ENCODE peak calls at places on chromosomes 1 and 21, in eight cellular contexts. One of them, this sample, is unnamed.
A peak's percentile ranks its signal among the peaks of the same experiment; 100 is the strongest.

GRCh38 chr1:95427525-95427924 is 193.5 kb downstream of the RWDD3 start:
- DNase-seq in IMR-90: no peak
- DNase-seq in neural progenitor cell: no peak
- DNase-seq in fibroblast of lung: no peak
- DNase-seq in PC-3: no peak
- DNase-seq in H1: no peak
- DNase-seq in PC-9: no peak
- DNase-seq in mammary epithelial cell: no peak
- DNase-seq in this sample: no peak

GRCh38 chr21:45208627-45208951 is 79.1 kb downstream of the POFUT2 start:
- DNase-seq in IMR-90: peak; percentile 54
- DNase-seq in neural progenitor cell: no peak
- DNase-seq in fibroblast of lung: peak; percentile 57
- DNase-seq in PC-3: peak; percentile 12
- DNase-seq in H1: no peak
- DNase-seq in PC-9: no peak
- DNase-seq in mammary epithelial cell: no peak
- DNase-seq in this sample: no peak

GRCh38 chr1:233020441-233020840 is 70.0 kb downstream of the NTPCR start:
- DNase-seq in IMR-90: peak; percentile 8
- DNase-seq in neural progenitor cell: peak; percentile 73
- DNase-seq in fibroblast of lung: peak; percentile 68
- DNase-seq in PC-3: no peak
- DNase-seq in H1: no peak
- DNase-seq in PC-9: no peak
- DNase-seq in mammary epithelial cell: no peak
- DNase-seq in this sample: peak; percentile 74

GRCh38 chr1:45275054-45275453 is 51.6 kb upstream of the HPDL start:
- DNase-seq in IMR-90: no peak
- DNase-seq in neural progenitor cell: peak; percentile 20
- DNase-seq in fibroblast of lung: no peak
- DNase-seq in PC-3: no peak
- DNase-seq in H1: no peak
- DNase-seq in PC-9: no peak
- DNase-seq in mammary epithelial cell: no peak
- DNase-seq in this sample: no peak

GRCh38 chr1:6634278-6635052 is 9.8 kb downstream of the THAP3 start:
- DNase-seq in IMR-90: peak; percentile 25
- DNase-seq in neural progenitor cell: peak; percentile 59
- DNase-seq in fibroblast of lung: peak; percentile 36
- DNase-seq in PC-3: peak; percentile 64
- DNase-seq in H1: no peak
- DNase-seq in PC-9: peak; percentile 50
- DNase-seq in mammary epithelial cell: peak; percentile 16
- DNase-seq in this sample: peak; percentile 90

GRCh38 chr1:47866631-47867446 is 130.3 kb downstream of the TRABD2B start:
- DNase-seq in IMR-90: no peak
- DNase-seq in neural progenitor cell: no peak
- DNase-seq in fibroblast of lung: no peak
- DNase-seq in PC-3: no peak
- DNase-seq in H1: no peak
- DNase-seq in PC-9: no peak
- DNase-seq in mammary epithelial cell: no peak
- DNase-seq in this sample: no peak

GRCh38 chr1:24027838-24028468 is 47.8 kb upstream of the SRSF10 start:
- DNase-seq in IMR-90: peak; percentile 73
- DNase-seq in neural progenitor cell: no peak
- DNase-seq in fibroblast of lung: peak; percentile 52
- DNase-seq in PC-3: peak; percentile 74
- DNase-seq in H1: no peak
- DNase-seq in PC-9: no peak
- DNase-seq in mammary epithelial cell: peak; percentile 47
- DNase-seq in this sample: peak; percentile 93

GRCh38 chr1:44110916-44111315 is 7.7 kb upstream of the KLF17 start:
- DNase-seq in IMR-90: no peak
- DNase-seq in neural progenitor cell: no peak
- DNase-seq in fibroblast of lung: no peak
- DNase-seq in PC-3: no peak
- DNase-seq in H1: no peak
- DNase-seq in PC-9: no peak
- DNase-seq in mammary epithelial cell: no peak
- DNase-seq in this sample: no peak

GRCh38 chr1:39159224-39160036 is 45.1 kb upstream of the MACF1 start:
- DNase-seq in IMR-90: peak; percentile 48
- DNase-seq in neural progenitor cell: peak; percentile 51
- DNase-seq in fibroblast of lung: peak; percentile 89
- DNase-seq in PC-3: peak; percentile 96
- DNase-seq in H1: no peak
- DNase-seq in PC-9: peak; percentile 81
- DNase-seq in mammary epithelial cell: peak; percentile 91
- DNase-seq in this sample: no peak

GRCh38 chr1:147762233-147763024 is 2.0 kb upstream of the GJA5 start:
- DNase-seq in IMR-90: no peak
- DNase-seq in neural progenitor cell: no peak
- DNase-seq in fibroblast of lung: no peak
- DNase-seq in PC-3: peak; percentile 89
- DNase-seq in H1: no peak
- DNase-seq in PC-9: no peak
- DNase-seq in mammary epithelial cell: no peak
- DNase-seq in this sample: no peak

GRCh38 chr1:19377812-19378718 is 65.9 kb downstream of the SLC66A1 start:
- DNase-seq in IMR-90: no peak
- DNase-seq in neural progenitor cell: no peak
- DNase-seq in fibroblast of lung: peak; percentile 70
- DNase-seq in PC-3: no peak
- DNase-seq in H1: no peak
- DNase-seq in PC-9: no peak
- DNase-seq in mammary epithelial cell: no peak
- DNase-seq in this sample: no peak

GRCh38 chr1:97636941-97637340 is 283.9 kb downstream of the DPYD start:
- DNase-seq in IMR-90: no peak
- DNase-seq in neural progenitor cell: no peak
- DNase-seq in fibroblast of lung: peak; percentile 79
- DNase-seq in PC-3: no peak
- DNase-seq in H1: no peak
- DNase-seq in PC-9: no peak
- DNase-seq in mammary epithelial cell: no peak
- DNase-seq in this sample: no peak

GRCh38 chr1:241253491-241253890 is 103.5 kb downstream of the RGS7 start:
- DNase-seq in IMR-90: peak; percentile 1
- DNase-seq in neural progenitor cell: no peak
- DNase-seq in fibroblast of lung: peak; percentile 12
- DNase-seq in PC-3: peak; percentile 61
- DNase-seq in H1: no peak
- DNase-seq in PC-9: no peak
- DNase-seq in mammary epithelial cell: no peak
- DNase-seq in this sample: peak; percentile 2

GRCh38 chr1:192580351-192580962 is 4.9 kb downstream of the RGS1 start:
- DNase-seq in IMR-90: peak; percentile 68
- DNase-seq in neural progenitor cell: peak; percentile 38
- DNase-seq in fibroblast of lung: peak; percentile 68
- DNase-seq in PC-3: peak; percentile 71
- DNase-seq in H1: no peak
- DNase-seq in PC-9: peak; percentile 30
- DNase-seq in mammary epithelial cell: peak; percentile 50
- DNase-seq in this sample: no peak

GRCh38 chr1:153775432-153776311 is 465 bp downstream of the SLC27A3 start:
- DNase-seq in IMR-90: peak; percentile 50
- DNase-seq in neural progenitor cell: peak; percentile 92
- DNase-seq in fibroblast of lung: peak; percentile 60
- DNase-seq in PC-3: peak; percentile 79
- DNase-seq in H1: peak; percentile 70
- DNase-seq in PC-9: peak; percentile 76
- DNase-seq in mammary epithelial cell: peak; percentile 74
- DNase-seq in this sample: peak; percentile 89

GRCh38 chr1:113980120-113980519 is 846 bp downstream of the OLFML3 start:
- DNase-seq in IMR-90: peak; percentile 46
- DNase-seq in neural progenitor cell: no peak
- DNase-seq in fibroblast of lung: peak; percentile 25
- DNase-seq in PC-3: no peak
- DNase-seq in H1: no peak
- DNase-seq in PC-9: no peak
- DNase-seq in mammary epithelial cell: no peak
- DNase-seq in this sample: no peak

GRCh38 chr1:1761504-1762376 is 16.5 kb downstream of the NADK start:
- DNase-seq in IMR-90: no peak
- DNase-seq in neural progenitor cell: no peak
- DNase-seq in fibroblast of lung: no peak
- DNase-seq in PC-3: peak; percentile 1
- DNase-seq in H1: no peak
- DNase-seq in PC-9: no peak
- DNase-seq in mammary epithelial cell: no peak
- DNase-seq in this sample: peak; percentile 41

GRCh38 chr1:1759456-1760344 is 18.6 kb downstream of the NADK start:
- DNase-seq in IMR-90: no peak
- DNase-seq in neural progenitor cell: no peak
- DNase-seq in fibroblast of lung: no peak
- DNase-seq in PC-3: peak; percentile 6
- DNase-seq in H1: no peak
- DNase-seq in PC-9: peak; percentile 80
- DNase-seq in mammary epithelial cell: no peak
- DNase-seq in this sample: peak; percentile 21

GRCh38 chr1:1758692-1759455 is 19.4 kb downstream of the NADK start:
- DNase-seq in IMR-90: no peak
- DNase-seq in neural progenitor cell: no peak
- DNase-seq in fibroblast of lung: no peak
- DNase-seq in PC-3: peak; percentile 99
- DNase-seq in H1: no peak
- DNase-seq in PC-9: peak; percentile 99
- DNase-seq in mammary epithelial cell: peak; percentile 62
- DNase-seq in this sample: peak; percentile 46

GRCh38 chr1:1760715-1761114 is 17.6 kb downstream of the NADK start:
- DNase-seq in IMR-90: no peak
- DNase-seq in neural progenitor cell: no peak
- DNase-seq in fibroblast of lung: no peak
- DNase-seq in PC-3: peak; percentile 1
- DNase-seq in H1: no peak
- DNase-seq in PC-9: no peak
- DNase-seq in mammary epithelial cell: no peak
- DNase-seq in this sample: no peak

GRCh38 chr1:1760345-1760650 is 18.0 kb downstream of the NADK start:
- DNase-seq in IMR-90: no peak
- DNase-seq in neural progenitor cell: no peak
- DNase-seq in fibroblast of lung: no peak
- DNase-seq in PC-3: no peak
- DNase-seq in H1: no peak
- DNase-seq in PC-9: no peak
- DNase-seq in mammary epithelial cell: no peak
- DNase-seq in this sample: peak; percentile 27
- H2AFZ ChIP-seq in IMR-90: no peak overlapping the region
- H2AFZ ChIP-seq in neural progenitor cell: no peak overlapping the region
- H2AFZ ChIP-seq in fibroblast of lung: no peak overlapping the region
- H2AFZ ChIP-seq in PC-3: no peak overlapping the region
- H2AFZ ChIP-seq in H1: no peak overlapping the region
- H2AFZ ChIP-seq in PC-9: no peak overlapping the region
- H2AFZ ChIP-seq in mammary epithelial cell: no peak overlapping the region
- H2AFZ ChIP-seq in this sample: no peak overlapping the region

GRCh38 chr1:27934818-27935549 is at the start of gene SMPDL3B:
- DNase-seq in IMR-90: no peak
- DNase-seq in neural progenitor cell: peak; percentile 76
- DNase-seq in fibroblast of lung: peak; percentile 19
- DNase-seq in PC-3: peak; percentile 90
- DNase-seq in H1: peak; percentile 88
- DNase-seq in PC-9: peak; percentile 81
- DNase-seq in mammary epithelial cell: peak; percentile 63
- DNase-seq in this sample: peak; percentile 36
- TF ChIP-seq CTCF in IMR-90: no peak
- TF ChIP-seq CTCF in neural progenitor cell: peak; percentile 27
- TF ChIP-seq CTCF in fibroblast of lung: no peak
- TF ChIP-seq CTCF in PC-3: peak; percentile 31
- TF ChIP-seq CTCF in H1: peak; percentile 26
- TF ChIP-seq CTCF in PC-9: peak; percentile 31
- TF ChIP-seq CTCF in mammary epithelial cell: peak; percentile 43
- TF ChIP-seq CTCF in this sample: no peak

GRCh38 chr1:16900771-16901170 is 5.0 kb downstream of the RNU1-2 start:
- DNase-seq in IMR-90: no peak
- DNase-seq in neural progenitor cell: no peak
- DNase-seq in fibroblast of lung: no peak
- DNase-seq in PC-3: no peak
- DNase-seq in H1: no peak
- DNase-seq in PC-9: no peak
- DNase-seq in mammary epithelial cell: no peak
- DNase-seq in this sample: peak; percentile 21
- H3K9me3 ChIP-seq in IMR-90: no peaks in the 10 kb centered on the region
- H3K9me3 ChIP-seq in neural progenitor cell: no peaks in the 10 kb centered on the region
- H3K9me3 ChIP-seq in fibroblast of lung: no peaks in the 10 kb centered on the region
- H3K9me3 ChIP-seq in PC-3: no peaks in the 10 kb centered on the region
- H3K9me3 ChIP-seq in H1: no peaks in the 10 kb centered on the region
- H3K9me3 ChIP-seq in PC-9: no peaks in the 10 kb centered on the region
- H3K9me3 ChIP-seq in mammary epithelial cell: no peaks in the 10 kb centered on the region
- H3K9me3 ChIP-seq in this sample: no peaks in the 10 kb centered on the region

GRCh38 chr1:36942093-36942492 is 92.2 kb downstream of the GRIK3 start:
- DNase-seq in IMR-90: no peak
- DNase-seq in neural progenitor cell: no peak
- DNase-seq in fibroblast of lung: no peak
- DNase-seq in PC-3: no peak
- DNase-seq in H1: no peak
- DNase-seq in PC-9: no peak
- DNase-seq in mammary epithelial cell: no peak
- DNase-seq in this sample: no peak

GRCh38 chr1:36938807-36939206 is 95.5 kb downstream of the GRIK3 start:
- DNase-seq in IMR-90: no peak
- DNase-seq in neural progenitor cell: no peak
- DNase-seq in fibroblast of lung: no peak
- DNase-seq in PC-3: peak; percentile 22
- DNase-seq in H1: no peak
- DNase-seq in PC-9: no peak
- DNase-seq in mammary epithelial cell: no peak
- DNase-seq in this sample: no peak

GRCh38 chr1:36941579-36941978 is 92.7 kb downstream of the GRIK3 start:
- DNase-seq in IMR-90: no peak
- DNase-seq in neural progenitor cell: peak; percentile 33
- DNase-seq in fibroblast of lung: no peak
- DNase-seq in PC-3: no peak
- DNase-seq in H1: no peak
- DNase-seq in PC-9: no peak
- DNase-seq in mammary epithelial cell: no peak
- DNase-seq in this sample: no peak

GRCh38 chr1:36934061-36934460 is 100.3 kb downstream of the GRIK3 start:
- DNase-seq in IMR-90: no peak
- DNase-seq in neural progenitor cell: no peak
- DNase-seq in fibroblast of lung: no peak
- DNase-seq in PC-3: no peak
- DNase-seq in H1: no peak
- DNase-seq in PC-9: no peak
- DNase-seq in mammary epithelial cell: no peak
- DNase-seq in this sample: no peak

DNA sequence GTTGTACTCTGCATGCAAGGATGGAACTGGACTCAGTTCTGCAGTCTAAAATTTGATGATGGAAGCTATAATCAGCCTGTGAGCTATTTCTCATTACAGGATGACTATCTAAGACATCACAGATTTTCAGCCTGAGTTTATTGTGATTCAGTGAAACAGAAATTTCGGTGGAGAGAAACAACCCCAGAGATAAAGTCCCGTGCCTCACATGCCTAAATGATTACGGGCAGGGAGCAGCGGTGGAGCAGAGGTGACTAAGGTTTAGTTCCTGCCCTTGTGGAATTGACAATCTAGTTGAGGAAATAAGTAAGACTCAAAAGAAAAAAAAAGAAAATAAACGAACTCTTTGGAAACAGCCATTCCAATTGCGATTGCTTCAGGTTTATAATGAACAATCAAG is 96.9 kb downstream of the GRIK3 start:
- DNase-seq in IMR-90: no peak
- DNase-seq in neural progenitor cell: no peak
- DNase-seq in fibroblast of lung: no peak
- DNase-seq in PC-3: no peak
- DNase-seq in H1: no peak
- DNase-seq in PC-9: no peak
- DNase-seq in mammary epithelial cell: no peak
- DNase-seq in this sample: no peak
- H2AFZ ChIP-seq in IMR-90: no peak overlapping the region
- H2AFZ ChIP-seq in neural progenitor cell: no peak overlapping the region
- H2AFZ ChIP-seq in fibroblast of lung: no peak overlapping the region
- H2AFZ ChIP-seq in PC-3: no peak overlapping the region
- H2AFZ ChIP-seq in H1: no peak overlapping the region
- H2AFZ ChIP-seq in PC-9: no peak overlapping the region
- H2AFZ ChIP-seq in mammary epithelial cell: no peak overlapping the region
- H2AFZ ChIP-seq in this sample: no peak overlapping the region